ENCODE peak calls at places on chromosomes 11 and 22, in four cellular contexts. F is WTC11, G is K562, D is GM12878. P is an unnamed sample.

GRCh38 chr22:41900652-41901312 is 14.1 kb downstream of the SHISA8 start:
- DNase-seq in F (no peak), G (no peak), D (no peak), P (no peak)

GRCh38 chr11:118633979-118634378 is 26.6 kb downstream of the PHLDB1 start:
- DNase-seq in F (no peak), D (no peak), G (peak), P (no peak)

GRCh38 chr11:114027396-114027795 is 32.1 kb upstream of the ZBTB16 start:
- DNase-seq in D (no peak), F (no peak), G (no peak), P (no peak)

GRCh38 chr11:796565-797299 is 1.3 kb downstream of the SLC25A22 start:
- DNase-seq in G (peak), D (no peak), F (no peak), P (peak)

GRCh38 chr11:104124979-104125378 is 39.0 kb downstream of the PDGFD start:
- DNase-seq in D (peak), F (no peak), G (no peak), P (no peak)

GRCh38 chr11:34948721-34949120 is 32.3 kb downstream of the PDHX start:
- DNase-seq in F (no peak), D (no peak), G (no peak), P (no peak)

GRCh38 chr22:34645375-34645774 is 420.6 kb upstream of the ISX start:
- DNase-seq in F (peak), D (no peak), G (no peak), P (peak)

GRCh38 chr11:70788247-70789022 is 390.1 kb downstream of the CTTN start:
- DNase-seq in D (no peak), G (peak), F (no peak), P (no peak)

GRCh38 chr11:67542169-67542568 is 18.9 kb upstream of the CABP2 start:
- DNase-seq in F (no peak), G (no peak), D (no peak), P (no peak)

GRCh38 chr11:35014352-35014751 is 97.9 kb downstream of the PDHX start:
- DNase-seq in F (no peak), G (no peak), D (no peak), P (no peak)

GRCh38 chr11:81888391-81888790 is 845.3 kb downstream of the FAM181B start:
- DNase-seq in F (no peak), D (no peak), G (no peak), P (no peak)

GRCh38 chr11:103552086-103552485 is 442.9 kb downstream of the DYNC2H1 start:
- DNase-seq in G (no peak), D (no peak), F (no peak), P (no peak)

GRCh38 chr11:63944987-63945386 is 6.2 kb downstream of the NAA40 start:
- DNase-seq in D (no peak), F (no peak), G (no peak), P (peak)

GRCh38 chr22:40281717-40282116 is 64.6 kb upstream of the ADSL start:
- DNase-seq in D (no peak), F (no peak), G (no peak), P (no peak)

GRCh38 chr22:33302549-33302948 is 244.4 kb upstream of the SYN3 start:
- DNase-seq in D (no peak), G (no peak), F (no peak), P (no peak)

GRCh38 chr11:68398870-68399865 is 61.4 kb upstream of the PPP6R3 start:
- DNase-seq in F (no peak), D (no peak), G (no peak), P (no peak)

GRCh38 chr11:122007611-122008071 is 108.4 kb downstream of the BLID start:
- DNase-seq in F (no peak), D (no peak), G (no peak), P (no peak)

GRCh38 chr22:18147791-18148507 is 2.0 kb upstream of the USP18 start:
- DNase-seq in F (no peak), G (no peak), D (no peak), P (no peak)

GRCh38 chr22:46069518-46070214 is 80.7 kb upstream of the PPARA start:
- DNase-seq in G (no peak), F (no peak), D (no peak), P (no peak)

GRCh38 chr11:20367313-20367948 is 3.9 kb downstream of the HTATIP2 start:
- DNase-seq in G (peak), D (no peak), F (no peak), P (peak)

GRCh38 chr11:34850339-34850738 is 65.8 kb downstream of the APIP start:
- DNase-seq in G (peak), D (no peak), F (no peak), P (no peak)

GRCh38 chr11:111733655-111734088 is 32.5 kb downstream of the PPP2R1B start:
- DNase-seq in F (no peak), G (no peak), D (no peak), P (no peak)

GRCh38 chr11:94909371-94909820 is 64.0 kb downstream of the CWC15 start:
- DNase-seq in G (no peak), D (no peak), F (no peak), P (no peak)

GRCh38 chr11:121741954-121742361 is 289.2 kb upstream of the SORL1-AS1 start:
- DNase-seq in F (no peak), G (no peak), D (no peak), P (no peak)

GRCh38 chr11:119910056-119910455 is 181.1 kb upstream of the NECTIN1 start:
- DNase-seq in G (no peak), D (no peak), F (no peak), P (no peak)

GRCh38 chr11:120525285-120526085 is 13.9 kb downstream of the GRIK4 start:
- DNase-seq in D (no peak), F (no peak), G (no peak), P (no peak)

GRCh38 chr11:43261775-43262174 is 50.0 kb upstream of the API5 start:
- DNase-seq in F (no peak), D (no peak), G (no peak), P (no peak)

GRCh38 chr22:24681236-24681635 is 78.2 kb downstream of the GGT1 start:
- DNase-seq in D (no peak), G (no peak), F (no peak), P (no peak)

DNA sequence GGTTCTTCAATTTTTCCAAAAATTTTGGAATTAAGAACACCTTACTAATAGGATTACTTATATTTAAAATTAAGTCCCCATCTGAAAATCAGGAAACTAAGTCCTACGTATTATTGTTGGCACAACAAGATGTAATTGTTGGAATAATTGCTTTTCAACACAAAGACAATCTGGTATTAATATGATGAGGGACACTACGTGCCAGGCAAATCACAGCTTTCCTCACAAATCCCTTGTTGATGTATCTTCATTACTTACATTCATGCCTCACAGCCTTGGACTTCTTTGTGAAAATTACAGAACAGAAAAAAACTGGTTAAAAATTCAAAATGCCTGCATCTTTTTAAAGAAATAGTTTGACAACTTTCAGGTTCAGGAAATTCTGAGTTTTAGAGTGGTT is 23.2 kb upstream of the CCDC34 start:
- DNase-seq in F (no peak), D (no peak), G (no peak), P (no peak)
- TF ChIP-seq CBFB in F (no peak), D (no peak), G (no peak), P (no peak)

DNA sequence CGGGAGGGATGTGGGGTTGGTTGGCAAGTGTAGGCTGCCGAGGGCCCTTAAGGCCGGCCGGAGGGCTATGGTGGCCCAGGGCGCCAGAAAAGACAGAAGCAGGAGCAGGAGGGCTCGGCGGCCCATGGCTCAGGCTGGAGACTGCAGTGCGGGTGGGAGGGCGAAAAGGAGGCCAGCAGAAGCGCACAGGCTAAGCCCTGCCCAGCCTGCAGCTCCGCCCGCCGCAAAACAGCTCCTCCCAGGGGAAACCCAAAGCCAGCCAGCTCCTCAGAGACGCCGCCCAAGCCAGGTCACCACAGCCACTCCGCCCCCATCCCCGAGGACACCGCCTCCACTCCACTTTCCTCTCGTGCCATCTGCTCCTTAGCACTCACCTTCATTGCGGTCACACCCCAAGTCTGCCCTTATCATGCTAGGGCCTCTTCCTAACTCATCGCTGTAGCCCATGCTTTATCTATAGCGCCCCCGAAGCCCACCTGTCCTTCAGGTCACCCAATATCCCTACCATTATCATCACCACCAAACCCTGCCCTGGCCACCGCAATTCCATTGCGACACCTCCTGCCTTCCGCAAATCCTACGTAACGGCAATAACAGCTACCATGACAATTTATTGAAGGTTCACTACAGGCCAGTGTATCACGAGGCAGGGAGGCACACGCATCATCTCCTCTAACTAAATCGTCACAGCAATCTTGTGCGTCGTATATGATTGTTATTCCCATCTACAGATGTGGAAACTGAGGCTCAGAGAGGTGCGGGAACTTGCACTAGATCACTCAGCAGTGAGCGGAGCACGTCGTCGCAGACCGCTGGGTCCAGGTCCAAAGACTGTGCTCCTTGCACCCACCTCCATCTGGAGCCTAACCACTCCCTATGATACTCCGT is at the start of gene PRCP:
- DNase-seq in D (peak), F (peak), G (peak), P (peak)
- TF ChIP-seq CBFB in D (no peak), F (no peak), G (peak), P (peak)

GRCh38 chr22:49322231-49322630 is 505.4 kb downstream of the BRD1 start:
- DNase-seq in G (no peak), D (no peak), F (no peak), P (no peak)
- TF ChIP-seq CBFB in G (no peak), D (no peak), F (no peak), P (no peak)

DNA sequence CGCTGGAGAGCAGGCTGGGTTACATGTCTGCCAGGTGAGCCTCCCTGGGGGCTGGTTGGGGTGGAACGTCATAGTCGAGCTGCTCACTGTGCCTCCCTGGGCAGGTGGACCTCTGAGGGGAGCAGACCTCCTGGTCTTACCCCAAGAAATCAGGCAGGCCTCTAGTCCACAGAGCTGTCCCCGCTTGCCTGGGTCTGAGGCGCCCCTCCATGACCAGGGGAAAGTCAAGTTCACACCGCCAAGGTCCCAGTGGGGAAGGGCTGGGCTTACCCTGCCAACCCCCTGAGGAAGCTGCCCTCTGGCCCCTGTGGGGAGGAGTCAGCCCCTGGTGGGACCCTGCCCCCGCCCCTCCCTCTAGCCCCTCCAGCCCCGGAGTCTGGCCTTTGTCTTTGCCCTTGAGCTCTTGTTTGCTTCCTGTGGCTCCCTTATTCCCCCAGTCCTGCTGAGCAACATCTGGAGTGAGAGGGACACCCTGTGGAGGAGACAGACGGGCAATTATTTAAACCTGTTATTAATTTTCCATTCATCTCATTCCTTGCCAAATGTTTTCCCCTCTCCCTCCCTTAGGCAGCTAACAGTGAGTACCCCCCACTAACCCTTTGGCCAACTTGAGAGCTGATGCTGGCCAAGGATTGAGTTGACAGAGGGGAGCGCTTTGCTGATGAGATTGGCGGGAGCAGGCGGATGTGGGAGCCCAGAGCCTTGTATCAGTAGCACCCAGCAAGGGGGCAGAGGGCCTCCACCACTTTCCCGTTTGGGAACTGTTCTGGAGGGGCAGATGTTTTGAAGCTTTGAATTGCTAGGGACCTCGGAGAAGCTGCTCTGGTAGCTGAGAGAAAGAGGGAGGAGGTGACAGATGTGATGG is 83.4 kb downstream of the CEP164 start:
- DNase-seq in D (no peak), F (no peak), G (no peak), P (peak)
- TF ChIP-seq CBFB in D (no peak), F (no peak), G (no peak), P (no peak)

GRCh38 chr22:49320714-49321476 is 506.8 kb downstream of the BRD1 start:
- DNase-seq in F (no peak), D (no peak), G (no peak), P (no peak)

GRCh38 chr22:49322861-49323622 is 504.6 kb downstream of the BRD1 start:
- DNase-seq in G (no peak), F (no peak), D (no peak), P (no peak)

GRCh38 chr22:49324527-49325491 is 502.9 kb downstream of the BRD1 start:
- DNase-seq in G (no peak), D (no peak), F (no peak), P (no peak)

GRCh38 chr22:49323751-49324415 is 503.8 kb downstream of the BRD1 start:
- DNase-seq in D (no peak), F (no peak), G (no peak), P (no peak)

DNA sequence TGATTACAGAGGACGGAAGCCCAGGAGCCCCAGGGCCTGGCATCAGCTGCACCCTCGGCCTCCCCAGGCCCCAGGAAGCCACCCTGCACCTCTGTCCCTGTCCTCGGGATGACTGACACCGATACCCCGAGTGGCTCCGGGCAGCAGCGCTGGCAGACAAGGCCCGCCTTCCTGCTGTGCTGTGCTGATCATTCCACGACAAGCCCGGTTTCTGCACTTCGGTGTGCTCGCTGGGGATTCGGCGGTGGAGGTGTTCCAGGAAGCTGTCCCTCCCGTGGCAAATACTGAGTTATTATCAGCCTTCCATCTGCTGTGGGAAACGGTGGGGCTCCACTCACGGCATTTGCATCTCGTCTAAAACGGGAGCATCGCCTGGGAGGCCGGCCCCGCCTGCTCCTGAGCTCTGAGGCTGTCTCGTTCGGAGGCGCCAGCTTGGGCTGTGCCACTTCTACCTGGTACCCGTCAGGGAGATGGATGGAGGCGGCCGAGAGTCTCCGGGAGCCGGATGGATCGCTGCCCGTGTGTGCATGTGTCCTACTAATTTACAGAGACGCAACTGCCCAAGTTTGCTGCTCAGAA is 506.1 kb downstream of the BRD1 start:
- DNase-seq in G (no peak), F (no peak), D (no peak), P (no peak)
- TF ChIP-seq CBFB in G (no peak), F (no peak), D (no peak), P (no peak)

GRCh38 chr11:126146454-126147192 is 64.8 kb downstream of the RPUSD4 start:
- DNase-seq in G (no peak), D (no peak), F (peak), P (peak)

GRCh38 chr11:126148317-126148716 is 63.1 kb downstream of the RPUSD4 start:
- DNase-seq in F (no peak), D (no peak), G (no peak), P (no peak)

GRCh38 chr11:126149759-126150236 is 61.7 kb downstream of the RPUSD4 start:
- DNase-seq in G (no peak), F (no peak), D (no peak), P (no peak)

GRCh38 chr11:126145954-126146353 is 65.5 kb downstream of the RPUSD4 start:
- DNase-seq in F (no peak), G (no peak), D (no peak), P (no peak)

DNA sequence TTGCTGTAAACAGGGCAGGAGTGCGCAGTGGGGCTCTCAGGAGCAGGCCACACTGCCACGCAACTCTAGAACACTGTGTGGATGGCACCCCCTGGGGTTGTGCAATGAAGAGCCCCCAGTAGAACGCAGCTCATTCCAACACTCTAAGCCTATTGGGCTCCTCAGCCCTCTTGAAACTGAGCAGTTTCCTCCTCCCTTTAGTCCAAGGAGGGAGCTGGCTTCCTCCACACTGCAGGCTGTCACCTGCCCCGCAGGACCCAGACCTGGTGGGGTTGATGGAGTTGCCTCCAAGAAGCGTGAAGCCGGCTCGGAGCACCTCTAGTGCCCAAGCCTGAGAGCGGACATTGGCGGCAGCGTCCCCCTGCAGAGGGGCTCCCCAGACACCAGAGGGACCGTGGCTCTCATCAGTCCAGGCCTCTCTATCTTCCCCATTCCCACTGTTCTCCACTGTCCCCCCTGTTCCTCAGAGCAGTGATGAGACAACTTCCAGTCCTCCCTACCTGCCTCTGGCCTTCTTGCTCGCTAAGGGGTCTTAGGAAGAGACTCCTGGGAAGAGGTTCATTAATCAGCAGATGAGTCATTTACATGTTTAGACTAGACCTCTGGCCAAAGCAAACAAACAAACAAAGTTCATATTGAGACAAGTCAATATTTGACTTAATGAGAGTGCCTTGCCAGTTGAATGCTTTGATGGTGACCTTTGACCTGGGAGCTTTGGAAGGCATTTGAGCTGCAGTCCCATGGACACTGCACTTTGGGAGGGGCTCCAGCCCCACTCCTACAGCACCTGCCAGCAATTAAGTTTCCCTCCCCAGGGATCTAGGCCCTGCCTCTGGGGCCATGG is 64.0 kb downstream of the RPUSD4 start:
- DNase-seq in G (no peak), D (no peak), F (no peak), P (peak)
- TF ChIP-seq CBFB in G (no peak), D (no peak), F (no peak), P (peak)

DNA sequence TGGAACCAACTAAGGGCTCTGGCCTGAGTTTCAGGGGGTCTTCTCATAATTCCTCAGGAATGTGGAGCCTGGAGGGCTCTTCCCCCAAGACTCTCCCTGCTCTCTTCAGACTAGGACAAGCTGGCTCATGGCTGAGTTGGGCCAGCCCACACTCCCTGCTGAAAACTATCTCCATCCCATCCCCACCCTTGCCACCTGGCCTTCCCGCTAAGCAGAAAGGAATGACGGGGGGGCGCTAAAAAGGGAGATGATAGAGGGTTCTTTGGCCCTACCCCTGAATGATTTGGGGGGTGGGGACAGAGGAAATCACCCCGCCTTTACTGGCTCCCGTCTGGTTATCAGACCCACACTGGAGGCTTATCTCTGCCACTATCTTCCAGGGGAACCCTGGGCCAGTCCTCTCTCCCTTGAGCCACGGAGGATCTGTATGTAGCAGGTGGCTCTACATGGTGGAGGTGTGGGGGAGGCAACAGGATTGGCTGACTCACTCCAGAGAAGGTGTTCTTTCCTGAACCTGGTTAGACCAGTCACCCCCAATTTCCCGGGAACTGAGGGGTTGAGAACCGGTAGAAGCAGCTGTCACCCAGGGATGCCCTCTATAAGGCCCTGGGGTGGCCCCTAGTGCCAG is 5.7 kb downstream of the SMTN start:
- DNase-seq in F (no peak), G (peak), D (no peak), P (no peak)
- TF ChIP-seq CBFB in F (no peak), G (no peak), D (no peak), P (no peak)

P was measured in HepG2.